ENCODE peak calls at places on chromosomes 1 and 21, in four cellular contexts. E, X, W and Q are unnamed samples.

GRCh38 chr1:225813250-225813964 is 3.5 kb downstream of the EPHX1 start:
- DNase-seq in X (no peak), W (peak; percentile 96), E (peak; percentile 62), Q (peak; percentile 95)

GRCh38 chr21:31750843-31751242 is 18.9 kb upstream of the SCAF4 start:
- DNase-seq in X (peak; percentile 50), W (peak; percentile 9), E (peak; percentile 56), Q (no peak)

GRCh38 chr1:23984417-23985186 is 4.5 kb upstream of the SRSF10 start:
- DNase-seq in X (no peak), W (peak; percentile 45), E (peak; percentile 55), Q (no peak)

GRCh38 chr1:30358510-30358909 is 364.9 kb downstream of the MATN1 start:
- DNase-seq in E (no peak), X (no peak), W (no peak), Q (no peak)

GRCh38 chr1:203306089-203306969 is 1.0 kb downstream of the BTG2 start:
- DNase-seq in X (peak; percentile 51), W (peak; percentile 72), E (peak; percentile 75), Q (peak; percentile 30)

GRCh38 chr21:34510148-34511142 is 1.6 kb downstream of the KCNE1 start:
- DNase-seq in W (peak; percentile 69), X (peak; percentile 18), E (peak; percentile 68), Q (peak; percentile 82)

GRCh38 chr1:32151319-32151787 is 28.1 kb upstream of the TXLNA start:
- DNase-seq in E (peak; percentile 90), W (no peak), X (no peak), Q (no peak)

GRCh38 chr1:23798662-23799142 is 1.9 kb downstream of the GALE start:
- DNase-seq in E (no peak), W (peak; percentile 31), X (no peak), Q (peak; percentile 47)

GRCh38 chr1:37620707-37621106 is 14.0 kb downstream of the RSPO1 start:
- DNase-seq in X (no peak), W (no peak), E (no peak), Q (no peak)

GRCh38 chr1:165641276-165641987 is 10.4 kb downstream of the MGST3 start:
- DNase-seq in X (no peak), E (peak; percentile 33), W (no peak), Q (no peak)

GRCh38 chr1:30631700-30632099 is 91.7 kb downstream of the MATN1 start:
- DNase-seq in E (no peak), X (no peak), W (no peak), Q (no peak)

GRCh38 chr21:41477641-41478318 is 30.2 kb downstream of the TMPRSS2 start:
- DNase-seq in E (no peak), X (no peak), W (no peak), Q (no peak)

GRCh38 chr1:98119793-98120192 is 199.0 kb upstream of the DPYD start:
- DNase-seq in E (peak; percentile 22), X (no peak), W (peak; percentile 7), Q (peak; percentile 26)

GRCh38 chr1:38735651-38736161 is 123.9 kb downstream of the RRAGC start:
- DNase-seq in E (peak; percentile 81), W (no peak), X (no peak), Q (no peak)

GRCh38 chr1:109432336-109432735 is 6.1 kb upstream of the PSMA5 start:
- DNase-seq in X (no peak), E (peak; percentile 25), W (no peak), Q (no peak)

GRCh38 chr1:224454337-224455055 is 19.9 kb upstream of the WDR26 start:
- DNase-seq in E (no peak), X (no peak), W (no peak), Q (no peak)

GRCh38 chr1:47646676-47647075 is 208.8 kb downstream of the FOXD2 start:
- DNase-seq in X (no peak), W (no peak), E (no peak), Q (no peak)

GRCh38 chr1:243345205-243345604 is 89.4 kb downstream of the SDCCAG8 start:
- DNase-seq in X (no peak), W (peak; percentile 35), E (peak; percentile 3), Q (peak; percentile 9)

GRCh38 chr1:26852701-26853100 is 10.2 kb upstream of the SFN start:
- DNase-seq in W (no peak), X (no peak), E (no peak), Q (no peak)

GRCh38 chr1:226679853-226680516 is 59.1 kb downstream of the ITPKB start:
- DNase-seq in E (peak; percentile 62), W (no peak), X (no peak), Q (peak; percentile 72)

DNA sequence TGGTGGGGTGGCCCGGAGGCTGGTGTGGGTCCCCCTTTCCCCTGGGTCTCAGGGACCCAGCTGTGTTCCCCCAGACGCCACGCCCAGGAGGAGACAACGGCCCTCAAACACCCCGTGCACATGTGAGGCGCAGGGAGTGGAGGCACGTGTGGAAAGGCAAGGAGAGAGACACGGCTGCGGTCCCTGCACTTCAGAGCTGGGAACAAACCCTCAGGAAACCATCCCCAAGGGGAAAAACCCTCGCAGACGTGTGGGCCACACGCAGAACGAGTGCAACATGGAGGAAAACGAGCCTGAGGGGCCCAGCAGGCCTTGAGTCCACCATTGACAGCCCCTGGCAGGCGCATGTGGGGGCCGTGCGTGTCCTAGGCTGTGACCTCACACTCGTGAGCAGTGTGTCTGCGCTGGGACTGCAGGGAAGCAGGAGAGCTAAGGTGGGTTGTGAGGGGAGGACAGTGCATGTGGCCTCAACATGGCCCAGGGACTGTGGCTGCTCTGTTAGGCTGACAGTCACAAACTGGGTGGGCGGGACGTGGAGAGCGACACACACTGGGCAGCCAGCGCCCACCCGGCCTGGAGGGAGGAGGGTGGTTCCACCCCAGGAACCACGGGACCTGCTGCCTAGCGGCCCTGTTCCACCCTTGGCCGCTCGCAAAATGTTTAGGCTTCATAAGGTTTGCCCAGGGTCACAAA is 20.0 kb downstream of the ITGB2 start:
- DNase-seq in E (no peak), W (no peak), X (no peak), Q (no peak)
- TF ChIP-seq CTCF in E (no peak), W (no peak), X (no peak), Q (no peak)

GRCh38 chr1:46613661-46614603 is 2.7 kb downstream of the MOB3C start:
- DNase-seq in X (no peak), W (peak; percentile 14), E (peak; percentile 76), Q (peak; percentile 77)
- TF ChIP-seq POLR2A in X (no peak), W (no peak), E (no peak), Q (no peak)

GRCh38 chr21:38319781-38320180 is 63.0 kb downstream of the KCNJ15 start:
- DNase-seq in W (no peak), X (no peak), E (peak; percentile 74), Q (no peak)
- TF ChIP-seq CTCF in W (no peak), X (no peak), E (no peak), Q (no peak)

DNA sequence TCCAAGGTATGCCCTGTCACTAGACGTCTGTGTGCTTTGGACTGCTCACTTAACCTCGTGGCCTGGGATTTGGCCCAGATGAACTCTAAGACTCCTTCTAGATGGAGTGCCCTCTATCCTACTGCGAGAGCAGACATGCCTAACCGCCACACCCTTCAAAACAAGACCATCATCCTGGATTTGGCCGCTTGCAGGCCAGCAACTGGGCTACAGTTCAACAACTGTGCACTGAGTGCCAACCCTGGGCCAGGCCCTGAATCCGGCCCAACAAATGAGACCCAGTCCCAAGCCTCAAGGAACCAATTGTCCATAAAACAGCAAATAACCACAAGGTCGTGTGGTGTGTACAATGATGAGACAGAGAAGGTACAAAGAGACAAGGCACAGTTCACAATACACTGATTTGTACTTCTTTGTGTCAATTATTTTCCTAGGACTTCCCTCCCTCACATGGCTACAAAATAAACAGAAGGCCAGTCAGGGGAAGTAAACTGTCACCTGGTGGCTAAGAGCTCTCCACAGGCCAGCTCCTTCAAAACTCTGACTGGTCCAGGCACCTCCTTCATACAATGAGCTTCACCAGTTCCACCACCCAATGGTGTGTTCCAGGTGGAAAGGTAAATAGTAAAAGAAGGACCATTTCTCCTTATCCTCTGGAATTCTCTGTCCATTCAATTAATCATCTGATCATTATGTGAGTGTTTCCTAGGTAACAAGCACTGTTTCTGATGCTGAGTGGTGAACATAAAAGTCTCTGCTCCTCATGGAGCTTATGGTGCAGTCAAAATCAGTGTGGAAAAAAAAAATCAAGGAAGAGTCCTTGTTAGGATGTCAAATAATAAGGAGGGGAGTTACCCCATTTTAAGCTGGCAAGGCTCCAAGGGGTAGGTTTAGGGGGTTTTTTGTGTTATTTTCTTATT is 60.4 kb downstream of the CAPZB start:
- DNase-seq in X (no peak), W (no peak), E (no peak), Q (no peak)
- TF ChIP-seq POLR2A in X (no peak), W (no peak), E (no peak), Q (no peak)